ENCODE peak calls at places on chromosomes 13 and 19, in six cellular contexts. K is NCI-H510A treated with DMSO at 0.1 percent for 48 hours; J is A549; R is brain microvascular endothelial cell; B is naive thymus-derived CD8-positive, alpha-beta T cell; M is activated naive CD8-positive, alpha-beta T cell treated with anti-CD3 and anti-CD28 coated beads for 36 hours. F is an unnamed sample.

GRCh38 chr13:38013676-38014075 is 144.1 kb upstream of the TRPC4 start:
- DNase-seq in R (no peak), J (no peak), K (no peak), M (no peak), B (no peak), F (no peak)

GRCh38 chr13:76887070-76887563 is 912 bp upstream of the KCTD12 start:
- DNase-seq in J (no peak), B (no peak), K (no peak), R (no peak), M (no peak), F (no peak)

GRCh38 chr19:18308948-18309325 is 13.9 kb downstream of the LSM4 start:
- DNase-seq in M (no peak), B (no peak), J (no peak), K (no peak), R (no peak), F (no peak)

GRCh38 chr13:100363874-100364273 is 224.7 kb downstream of the GGACT start:
- DNase-seq in B (no peak), J (peak; percentile 27), M (no peak), R (peak; percentile 24), K (no peak), F (no peak)

GRCh38 chr19:55563261-55563690 is 17.4 kb downstream of the ZNF579 start:
- DNase-seq in R (no peak), M (no peak), J (no peak), K (no peak), B (no peak), F (no peak)

GRCh38 chr19:42316223-42317211 is 3.4 kb downstream of the TMEM145 start:
- DNase-seq in R (no peak), K (peak; percentile 75), J (peak; percentile 56), M (no peak), B (no peak), F (peak; percentile 88)

GRCh38 chr19:42199440-42200115 is 17.9 kb downstream of the DEDD2 start:
- DNase-seq in J (no peak), R (no peak), B (peak; percentile 50), K (no peak), M (peak; percentile 73), F (peak; percentile 85)

GRCh38 chr13:20680416-20681080 is 23.0 kb upstream of the IL17D start:
- DNase-seq in B (no peak), R (no peak), M (no peak), J (no peak), K (no peak), F (no peak)

GRCh38 chr13:37736040-37736439 is 133.5 kb downstream of the TRPC4 start:
- DNase-seq in J (no peak), K (no peak), M (no peak), R (no peak), B (no peak), F (no peak)

GRCh38 chr13:61339054-61339621 is 76.5 kb downstream of the PCDH20 start:
- DNase-seq in R (no peak), J (no peak), M (no peak), B (no peak), K (no peak), F (no peak)

GRCh38 chr19:47447470-47448359 is 24.0 kb downstream of the SLC8A2 start:
- DNase-seq in B (peak; percentile 64), M (peak; percentile 79), K (no peak), R (peak; percentile 23), J (peak; percentile 92), F (no peak)

F was measured in GM20000.